ENCODE peak calls at places on chromosomes 3 and 15, in five cellular contexts. One of them, this sample, is unnamed.
A peak's percentile ranks its signal among the peaks of the same experiment; 100 is the strongest.

GRCh38 chr3:179037361-179037760 is 34.2 kb downstream of the ZMAT3 start:
- DNase-seq in stimulated activated CD8-positive, alpha-beta memory T cell treated with anti-CD3 and anti-CD28 coated beads, Interleukin-7, amount 100 ng/mL, for 24 hours: no peak
- DNase-seq in right cardiac atrium: peak; percentile 49
- DNase-seq in HuH-7.5: no peak
- DNase-seq in activated naive CD4-positive, alpha-beta T cell: peak; percentile 51
- DNase-seq in this sample: no peak

GRCh38 chr3:14962762-14963161 is 15.4 kb downstream of the NR2C2 start:
- DNase-seq in stimulated activated CD8-positive, alpha-beta memory T cell treated with anti-CD3 and anti-CD28 coated beads, Interleukin-7, amount 100 ng/mL, for 24 hours: no peak
- DNase-seq in right cardiac atrium: no peak
- DNase-seq in HuH-7.5: no peak
- DNase-seq in activated naive CD4-positive, alpha-beta T cell: no peak
- DNase-seq in this sample: no peak

GRCh38 chr3:184145120-184145524 is 10.0 kb downstream of the EIF2B5 start:
- DNase-seq in stimulated activated CD8-positive, alpha-beta memory T cell treated with anti-CD3 and anti-CD28 coated beads, Interleukin-7, amount 100 ng/mL, for 24 hours: no peak
- DNase-seq in right cardiac atrium: peak; percentile 55
- DNase-seq in HuH-7.5: no peak
- DNase-seq in activated naive CD4-positive, alpha-beta T cell: peak; percentile 11
- DNase-seq in this sample: peak; percentile 49

GRCh38 chr15:100075284-100075683 is 266.5 kb downstream of the ADAMTS17 start:
- DNase-seq in stimulated activated CD8-positive, alpha-beta memory T cell treated with anti-CD3 and anti-CD28 coated beads, Interleukin-7, amount 100 ng/mL, for 24 hours: no peak
- DNase-seq in right cardiac atrium: no peak
- DNase-seq in HuH-7.5: no peak
- DNase-seq in activated naive CD4-positive, alpha-beta T cell: no peak
- DNase-seq in this sample: no peak

GRCh38 chr15:90880381-90881145 is 3.7 kb upstream of the FES start:
- DNase-seq in stimulated activated CD8-positive, alpha-beta memory T cell treated with anti-CD3 and anti-CD28 coated beads, Interleukin-7, amount 100 ng/mL, for 24 hours: no peak
- DNase-seq in right cardiac atrium: no peak
- DNase-seq in HuH-7.5: no peak
- DNase-seq in activated naive CD4-positive, alpha-beta T cell: no peak
- DNase-seq in this sample: no peak

GRCh38 chr3:61667417-61668213 is 106.2 kb downstream of the PTPRG start:
- DNase-seq in stimulated activated CD8-positive, alpha-beta memory T cell treated with anti-CD3 and anti-CD28 coated beads, Interleukin-7, amount 100 ng/mL, for 24 hours: no peak
- DNase-seq in right cardiac atrium: no peak
- DNase-seq in HuH-7.5: no peak
- DNase-seq in activated naive CD4-positive, alpha-beta T cell: no peak
- DNase-seq in this sample: no peak

GRCh38 chr3:10008588-10009344 is 17.5 kb upstream of the FANCD2 start:
- DNase-seq in stimulated activated CD8-positive, alpha-beta memory T cell treated with anti-CD3 and anti-CD28 coated beads, Interleukin-7, amount 100 ng/mL, for 24 hours: peak; percentile 57
- DNase-seq in right cardiac atrium: peak; percentile 89
- DNase-seq in HuH-7.5: peak; percentile 82
- DNase-seq in activated naive CD4-positive, alpha-beta T cell: peak; percentile 63
- DNase-seq in this sample: peak; percentile 58

GRCh38 chr3:185796431-185797107 is 28.3 kb downstream of the IGF2BP2 start:
- DNase-seq in stimulated activated CD8-positive, alpha-beta memory T cell treated with anti-CD3 and anti-CD28 coated beads, Interleukin-7, amount 100 ng/mL, for 24 hours: no peak
- DNase-seq in right cardiac atrium: no peak
- DNase-seq in HuH-7.5: peak; percentile 22
- DNase-seq in activated naive CD4-positive, alpha-beta T cell: no peak
- DNase-seq in this sample: peak; percentile 96

GRCh38 chr15:65916664-65917406 is 47.5 kb downstream of the RAB11A start:
- DNase-seq in stimulated activated CD8-positive, alpha-beta memory T cell treated with anti-CD3 and anti-CD28 coated beads, Interleukin-7, amount 100 ng/mL, for 24 hours: no peak
- DNase-seq in right cardiac atrium: peak; percentile 46
- DNase-seq in HuH-7.5: peak; percentile 75
- DNase-seq in activated naive CD4-positive, alpha-beta T cell: no peak
- DNase-seq in this sample: peak; percentile 80

GRCh38 chr3:119098620-119099222 is 47.2 kb upstream of the TEX55 start:
- DNase-seq in stimulated activated CD8-positive, alpha-beta memory T cell treated with anti-CD3 and anti-CD28 coated beads, Interleukin-7, amount 100 ng/mL, for 24 hours: no peak
- DNase-seq in right cardiac atrium: no peak
- DNase-seq in HuH-7.5: peak; percentile 31
- DNase-seq in activated naive CD4-positive, alpha-beta T cell: no peak
- DNase-seq in this sample: peak; percentile 18

GRCh38 chr3:4776980-4777581 is 202.2 kb upstream of the BHLHE40 start:
- DNase-seq in stimulated activated CD8-positive, alpha-beta memory T cell treated with anti-CD3 and anti-CD28 coated beads, Interleukin-7, amount 100 ng/mL, for 24 hours: no peak
- DNase-seq in right cardiac atrium: no peak
- DNase-seq in HuH-7.5: peak; percentile 84
- DNase-seq in activated naive CD4-positive, alpha-beta T cell: no peak
- DNase-seq in this sample: no peak

GRCh38 chr15:76994971-76995945 is at the start of gene PSTPIP1:
- DNase-seq in stimulated activated CD8-positive, alpha-beta memory T cell treated with anti-CD3 and anti-CD28 coated beads, Interleukin-7, amount 100 ng/mL, for 24 hours: no peak
- DNase-seq in right cardiac atrium: peak; percentile 56
- DNase-seq in HuH-7.5: no peak
- DNase-seq in activated naive CD4-positive, alpha-beta T cell: peak; percentile 67
- DNase-seq in this sample: no peak

GRCh38 chr15:33119263-33119662 is 75.3 kb downstream of the FMN1 start:
- DNase-seq in stimulated activated CD8-positive, alpha-beta memory T cell treated with anti-CD3 and anti-CD28 coated beads, Interleukin-7, amount 100 ng/mL, for 24 hours: no peak
- DNase-seq in right cardiac atrium: no peak
- DNase-seq in HuH-7.5: no peak
- DNase-seq in activated naive CD4-positive, alpha-beta T cell: no peak
- DNase-seq in this sample: no peak

GRCh38 chr15:41546846-41547786 is 3.1 kb upstream of the RPAP1 start:
- DNase-seq in stimulated activated CD8-positive, alpha-beta memory T cell treated with anti-CD3 and anti-CD28 coated beads, Interleukin-7, amount 100 ng/mL, for 24 hours: no peak
- DNase-seq in right cardiac atrium: no peak
- DNase-seq in HuH-7.5: no peak
- DNase-seq in activated naive CD4-positive, alpha-beta T cell: no peak
- DNase-seq in this sample: no peak

GRCh38 chr3:64627471-64628321 is 60.1 kb downstream of the ADAMTS9 start:
- DNase-seq in stimulated activated CD8-positive, alpha-beta memory T cell treated with anti-CD3 and anti-CD28 coated beads, Interleukin-7, amount 100 ng/mL, for 24 hours: no peak
- DNase-seq in right cardiac atrium: no peak
- DNase-seq in HuH-7.5: peak; percentile 24
- DNase-seq in activated naive CD4-positive, alpha-beta T cell: no peak
- DNase-seq in this sample: peak; percentile 75

GRCh38 chr15:79028411-79028964 is 62.1 kb downstream of the RASGRF1 start:
- DNase-seq in stimulated activated CD8-positive, alpha-beta memory T cell treated with anti-CD3 and anti-CD28 coated beads, Interleukin-7, amount 100 ng/mL, for 24 hours: no peak
- DNase-seq in right cardiac atrium: peak; percentile 24
- DNase-seq in HuH-7.5: peak; percentile 73
- DNase-seq in activated naive CD4-positive, alpha-beta T cell: no peak
- DNase-seq in this sample: peak; percentile 63

GRCh38 chr3:56926513-56927282 is 124.9 kb upstream of the ARHGEF3 start:
- DNase-seq in stimulated activated CD8-positive, alpha-beta memory T cell treated with anti-CD3 and anti-CD28 coated beads, Interleukin-7, amount 100 ng/mL, for 24 hours: no peak
- DNase-seq in right cardiac atrium: no peak
- DNase-seq in HuH-7.5: no peak
- DNase-seq in activated naive CD4-positive, alpha-beta T cell: no peak
- DNase-seq in this sample: no peak

GRCh38 chr3:7813412-7813811 is 688.2 kb upstream of the LMCD1 start:
- DNase-seq in stimulated activated CD8-positive, alpha-beta memory T cell treated with anti-CD3 and anti-CD28 coated beads, Interleukin-7, amount 100 ng/mL, for 24 hours: no peak
- DNase-seq in right cardiac atrium: no peak
- DNase-seq in HuH-7.5: no peak
- DNase-seq in activated naive CD4-positive, alpha-beta T cell: no peak
- DNase-seq in this sample: no peak

GRCh38 chr15:51602484-51602883 is 20.1 kb downstream of the DMXL2 start:
- DNase-seq in stimulated activated CD8-positive, alpha-beta memory T cell treated with anti-CD3 and anti-CD28 coated beads, Interleukin-7, amount 100 ng/mL, for 24 hours: no peak
- DNase-seq in right cardiac atrium: no peak
- DNase-seq in HuH-7.5: no peak
- DNase-seq in activated naive CD4-positive, alpha-beta T cell: no peak
- DNase-seq in this sample: no peak

GRCh38 chr15:95017950-95018349 is 786.6 kb downstream of the MCTP2 start:
- DNase-seq in stimulated activated CD8-positive, alpha-beta memory T cell treated with anti-CD3 and anti-CD28 coated beads, Interleukin-7, amount 100 ng/mL, for 24 hours: no peak
- DNase-seq in right cardiac atrium: peak; percentile 84
- DNase-seq in HuH-7.5: no peak
- DNase-seq in activated naive CD4-positive, alpha-beta T cell: no peak
- DNase-seq in this sample: no peak

GRCh38 chr15:49751191-49751590 is 130.3 kb downstream of the DTWD1 start:
- DNase-seq in stimulated activated CD8-positive, alpha-beta memory T cell treated with anti-CD3 and anti-CD28 coated beads, Interleukin-7, amount 100 ng/mL, for 24 hours: no peak
- DNase-seq in right cardiac atrium: peak; percentile 16
- DNase-seq in HuH-7.5: no peak
- DNase-seq in activated naive CD4-positive, alpha-beta T cell: no peak
- DNase-seq in this sample: no peak

GRCh38 chr15:96234109-96234892 is 96.2 kb upstream of the NR2F2 start:
- DNase-seq in stimulated activated CD8-positive, alpha-beta memory T cell treated with anti-CD3 and anti-CD28 coated beads, Interleukin-7, amount 100 ng/mL, for 24 hours: no peak
- DNase-seq in right cardiac atrium: peak; percentile 12
- DNase-seq in HuH-7.5: no peak
- DNase-seq in activated naive CD4-positive, alpha-beta T cell: no peak
- DNase-seq in this sample: no peak

GRCh38 chr3:17830786-17831185 is 88.4 kb upstream of the TBC1D5 start:
- DNase-seq in stimulated activated CD8-positive, alpha-beta memory T cell treated with anti-CD3 and anti-CD28 coated beads, Interleukin-7, amount 100 ng/mL, for 24 hours: no peak
- DNase-seq in right cardiac atrium: no peak
- DNase-seq in HuH-7.5: no peak
- DNase-seq in activated naive CD4-positive, alpha-beta T cell: no peak
- DNase-seq in this sample: no peak

GRCh38 chr3:24522155-24522579 is 27.5 kb upstream of the THRB start:
- DNase-seq in stimulated activated CD8-positive, alpha-beta memory T cell treated with anti-CD3 and anti-CD28 coated beads, Interleukin-7, amount 100 ng/mL, for 24 hours: no peak
- DNase-seq in right cardiac atrium: no peak
- DNase-seq in HuH-7.5: peak; percentile 71
- DNase-seq in activated naive CD4-positive, alpha-beta T cell: no peak
- DNase-seq in this sample: peak; percentile 74

GRCh38 chr3:14304101-14305045 is 98.0 kb upstream of the SLC6A6 start:
- DNase-seq in stimulated activated CD8-positive, alpha-beta memory T cell treated with anti-CD3 and anti-CD28 coated beads, Interleukin-7, amount 100 ng/mL, for 24 hours: no peak
- DNase-seq in right cardiac atrium: no peak
- DNase-seq in HuH-7.5: no peak
- DNase-seq in activated naive CD4-positive, alpha-beta T cell: no peak
- DNase-seq in this sample: no peak

GRCh38 chr3:135736740-135737139 is 228.8 kb upstream of the PPP2R3A start:
- DNase-seq in stimulated activated CD8-positive, alpha-beta memory T cell treated with anti-CD3 and anti-CD28 coated beads, Interleukin-7, amount 100 ng/mL, for 24 hours: no peak
- DNase-seq in right cardiac atrium: no peak
- DNase-seq in HuH-7.5: no peak
- DNase-seq in activated naive CD4-positive, alpha-beta T cell: no peak
- DNase-seq in this sample: peak; percentile 21

GRCh38 chr3:136247855-136248254 is 2.3 kb upstream of the PCCB start:
- DNase-seq in stimulated activated CD8-positive, alpha-beta memory T cell treated with anti-CD3 and anti-CD28 coated beads, Interleukin-7, amount 100 ng/mL, for 24 hours: no peak
- DNase-seq in right cardiac atrium: no peak
- DNase-seq in HuH-7.5: no peak
- DNase-seq in activated naive CD4-positive, alpha-beta T cell: no peak
- DNase-seq in this sample: no peak

GRCh38 chr15:90028376-90028775 is 27.3 kb downstream of the ZNF710 start:
- DNase-seq in stimulated activated CD8-positive, alpha-beta memory T cell treated with anti-CD3 and anti-CD28 coated beads, Interleukin-7, amount 100 ng/mL, for 24 hours: no peak
- DNase-seq in right cardiac atrium: no peak
- DNase-seq in HuH-7.5: no peak
- DNase-seq in activated naive CD4-positive, alpha-beta T cell: no peak
- DNase-seq in this sample: no peak

GRCh38 chr3:106183762-106184391 is 315.1 kb upstream of the CBLB start:
- DNase-seq in stimulated activated CD8-positive, alpha-beta memory T cell treated with anti-CD3 and anti-CD28 coated beads, Interleukin-7, amount 100 ng/mL, for 24 hours: no peak
- DNase-seq in right cardiac atrium: no peak
- DNase-seq in HuH-7.5: no peak
- DNase-seq in activated naive CD4-positive, alpha-beta T cell: no peak
- DNase-seq in this sample: no peak

GRCh38 chr3:52030725-52031330 is 25.5 kb downstream of the DUSP7 start:
- DNase-seq in stimulated activated CD8-positive, alpha-beta memory T cell treated with anti-CD3 and anti-CD28 coated beads, Interleukin-7, amount 100 ng/mL, for 24 hours: no peak
- DNase-seq in right cardiac atrium: no peak
- DNase-seq in HuH-7.5: no peak
- DNase-seq in activated naive CD4-positive, alpha-beta T cell: no peak
- DNase-seq in this sample: no peak

GRCh38 chr3:125140817-125141595 is 71.5 kb downstream of the SLC12A8 start:
- DNase-seq in stimulated activated CD8-positive, alpha-beta memory T cell treated with anti-CD3 and anti-CD28 coated beads, Interleukin-7, amount 100 ng/mL, for 24 hours: no peak
- DNase-seq in right cardiac atrium: no peak
- DNase-seq in HuH-7.5: no peak
- DNase-seq in activated naive CD4-positive, alpha-beta T cell: no peak
- DNase-seq in this sample: no peak

GRCh38 chr3:24161841-24162240 is 216.8 kb downstream of the NR1D2 start:
- DNase-seq in stimulated activated CD8-positive, alpha-beta memory T cell treated with anti-CD3 and anti-CD28 coated beads, Interleukin-7, amount 100 ng/mL, for 24 hours: no peak
- DNase-seq in right cardiac atrium: no peak
- DNase-seq in HuH-7.5: no peak
- DNase-seq in activated naive CD4-positive, alpha-beta T cell: no peak
- DNase-seq in this sample: no peak